ENCODE peak calls at places on chromosomes 11 and 22, in four cellular contexts. T is K562, H is HepG2, D is WTC11. J is an unnamed sample.

GRCh38 chr11:70071996-70072395 is 6.1 kb upstream of the ANO1 start:
- DNase-seq in T (no peak), H (no peak), D (no peak), J (no peak)

GRCh38 chr11:13007702-13008435 is 1.2 kb upstream of the RASSF10 start:
- DNase-seq in T (no peak), H (peak), D (no peak), J (no peak)

GRCh38 chr11:77672276-77672675 is 34.7 kb upstream of the CLNS1A start:
- DNase-seq in T (no peak), H (no peak), D (no peak), J (no peak)

GRCh38 chr11:123690490-123690889 is 36.1 kb upstream of the SCN3B start:
- DNase-seq in T (no peak), H (no peak), D (no peak), J (no peak)

GRCh38 chr22:45502215-45503070 is at the start of gene FBLN1:
- DNase-seq in T (no peak), H (peak), D (peak), J (peak)

GRCh38 chr11:12285811-12286222 is 91.6 kb upstream of the PARVA start:
- DNase-seq in T (no peak), H (no peak), D (no peak), J (no peak)

GRCh38 chr22:32644252-32645100 is 157.0 kb upstream of the TIMP3 start:
- DNase-seq in T (no peak), H (peak), D (no peak), J (no peak)

GRCh38 chr11:30567148-30567547 is 19.0 kb downstream of the MPPED2 start:
- DNase-seq in T (no peak), H (no peak), D (no peak), J (peak)

GRCh38 chr11:203945-204586 is 3.1 kb downstream of the BET1L start:
- DNase-seq in T (no peak), H (no peak), D (no peak), J (no peak)

GRCh38 chr22:49233507-49234100 is 594.1 kb downstream of the BRD1 start:
- DNase-seq in T (no peak), H (no peak), D (no peak), J (no peak)

GRCh38 chr11:72524711-72525110 is 90.4 kb upstream of the CLPB start:
- DNase-seq in T (peak), H (no peak), D (no peak), J (no peak)

GRCh38 chr11:45993438-45994064 is 71.1 kb downstream of the LARGE2 start:
- DNase-seq in T (peak), H (no peak), D (no peak), J (no peak)

GRCh38 chr11:46281374-46281831 is 3.9 kb downstream of the CREB3L1 start:
- DNase-seq in T (peak), H (no peak), D (no peak), J (no peak)

GRCh38 chr11:123973816-123974215 is 3.8 kb downstream of the OR10S1 start:
- DNase-seq in T (no peak), H (no peak), D (no peak), J (no peak)

GRCh38 chr11:46382644-46383403 is 1.4 kb downstream of the MDK start:
- DNase-seq in T (peak), H (peak), D (peak), J (peak)

GRCh38 chr22:46598737-46599424 is 21.3 kb upstream of the GRAMD4 start:
- DNase-seq in T (peak), H (no peak), D (no peak), J (no peak)

GRCh38 chr22:24069721-24070120 is 58.6 kb downstream of the CABIN1 start:
- DNase-seq in T (no peak), H (no peak), D (no peak), J (no peak)

GRCh38 chr11:134347441-134347840 is 15.7 kb downstream of the GLB1L2 start:
- DNase-seq in T (no peak), H (no peak), D (no peak), J (no peak)

GRCh38 chr22:39518996-39519680 is 1.2 kb upstream of the ATF4 start:
- DNase-seq in T (peak), H (no peak), D (no peak), J (peak)

DNA sequence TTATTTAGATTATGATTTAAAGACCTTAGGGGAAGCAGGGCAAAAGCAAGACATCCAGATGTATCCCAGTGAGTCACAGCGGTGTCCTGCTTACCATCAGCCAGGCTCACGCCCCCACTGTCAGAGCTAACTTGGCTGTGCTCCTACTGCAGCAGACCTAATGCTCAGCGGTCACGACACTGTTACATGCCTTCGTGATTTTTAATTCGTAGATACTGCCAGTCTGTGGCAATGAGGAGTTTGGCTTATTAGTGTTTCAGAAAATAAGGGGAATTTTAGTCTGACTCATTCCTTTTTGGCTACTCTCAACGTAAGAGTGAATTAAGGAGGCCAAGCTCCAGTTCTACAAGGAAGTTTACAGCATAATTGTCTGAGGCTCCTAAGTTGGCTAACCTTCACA is 22.7 kb downstream of the EFCAB6 start:
- DNase-seq in T (no peak), H (no peak), D (no peak), J (no peak)
- TF ChIP-seq ELF4 in T (no peak), H (no peak), D (no peak), J (no peak)

GRCh38 chr11:44365616-44366015 is 55.7 kb upstream of the ALX4 start:
- DNase-seq in T (no peak), H (no peak), D (no peak), J (no peak)
- TF ChIP-seq ELF4 in T (no peak), H (no peak), D (no peak), J (no peak)

GRCh38 chr11:25961539-25961938 is 370.4 kb upstream of the ANO3 start:
- DNase-seq in T (no peak), H (no peak), D (no peak), J (no peak)
- TF ChIP-seq ELF4 in T (no peak), H (no peak), D (no peak), J (no peak)

GRCh38 chr11:102317768-102318103 is 452 bp downstream of the BIRC3 start:
- DNase-seq in T (no peak), H (no peak), D (no peak), J (no peak)

GRCh38 chr11:102317099-102317767 is at the start of gene BIRC3:
- DNase-seq in T (peak), H (peak), D (peak), J (peak)

GRCh38 chr11:102314784-102315183 is 2.5 kb upstream of the BIRC3 start:
- DNase-seq in T (no peak), H (no peak), D (no peak), J (no peak)

GRCh38 chr11:102318469-102318868 is 1.2 kb downstream of the BIRC3 start:
- DNase-seq in T (no peak), H (no peak), D (no peak), J (no peak)

DNA sequence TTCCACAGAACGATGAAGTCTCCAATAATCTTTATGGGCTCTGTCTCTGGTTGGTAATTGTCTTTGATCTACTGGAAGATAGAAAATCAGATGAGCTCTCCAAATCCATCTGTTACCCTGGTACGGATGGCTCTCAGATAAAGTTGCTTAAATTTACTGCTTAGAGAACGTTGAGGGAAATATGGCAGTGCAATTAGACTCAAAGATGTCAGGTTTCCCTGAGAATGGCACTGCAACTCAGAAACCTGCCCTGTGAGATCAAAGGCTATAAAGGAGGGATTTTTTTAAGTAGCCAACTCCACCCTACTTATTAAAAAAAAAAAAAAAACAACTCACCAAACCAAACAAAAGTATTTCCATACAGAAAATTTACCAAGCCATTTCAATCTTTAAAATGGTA is 779 bp upstream of the BIRC3 start:
- DNase-seq in T (no peak), H (no peak), D (no peak), J (no peak)
- TF ChIP-seq ELF4 in T (no peak), H (no peak), D (no peak), J (no peak)

GRCh38 chr11:88886796-88887195 is 179.0 kb downstream of the GRM5 start:
- DNase-seq in T (peak), H (peak), D (peak), J (peak)
- TF ChIP-seq ELF4 in T (no peak), H (no peak), D (no peak), J (no peak)